ENCODE peak calls at places on chromosomes 16 and 17, in ten cellular contexts. E, K, M, J, X, H, Y, D, I and Q are unnamed samples. For H3K9me3, the result is how much of the 10 kb centered on the place peaks cover.

GRCh38 chr16:9258423-9259051 is 167.1 kb downstream of the HAPSTR1 start:
- DNase-seq in E (no peak), K (peak), M (no peak), J (peak), X (peak), H (peak), Y (peak), D (peak), I (peak), Q (no peak)

GRCh38 chr17:2058521-2059124 is 3.7 kb downstream of the HIC1 start:
- DNase-seq in E (peak), K (peak), M (peak), J (no peak), X (no peak), H (peak), Y (peak), D (peak), I (peak), Q (peak)

GRCh38 chr16:65728172-65728571 is 606.3 kb upstream of the CDH11 start:
- DNase-seq in E (no peak), K (peak), M (no peak), J (peak), X (no peak), H (peak), Y (peak), D (no peak), I (no peak), Q (no peak)

GRCh38 chr16:5551909-5552308 is 454.3 kb upstream of the EEF2KMT start:
- DNase-seq in E (no peak), K (peak), M (no peak), J (no peak), X (no peak), H (peak), Y (no peak), D (no peak), I (no peak), Q (no peak)

GRCh38 chr16:54715011-54715410 is 215.7 kb upstream of the IRX5 start:
- DNase-seq in E (no peak), K (no peak), M (no peak), J (no peak), X (no peak), H (no peak), Y (no peak), D (no peak), I (no peak), Q (no peak)

GRCh38 chr16:58258326-58258725 is 36.5 kb downstream of the PRSS54 start:
- DNase-seq in E (no peak), K (no peak), M (no peak), J (peak), X (no peak), H (no peak), Y (no peak), D (no peak), I (no peak), Q (no peak)

GRCh38 chr17:32971171-32971570 is 20.5 kb upstream of the SPACA3 start:
- DNase-seq in E (no peak), K (peak), M (no peak), J (peak), X (no peak), H (no peak), Y (no peak), D (no peak), I (no peak), Q (no peak)

GRCh38 chr16:81875461-81875860 is 96.4 kb downstream of the PLCG2 start:
- DNase-seq in E (no peak), K (no peak), M (no peak), J (no peak), X (no peak), H (no peak), Y (no peak), D (no peak), I (no peak), Q (no peak)

GRCh38 chr17:72360386-72360940 is 239.6 kb downstream of the SOX9 start:
- DNase-seq in E (no peak), K (no peak), M (no peak), J (no peak), X (no peak), H (no peak), Y (no peak), D (no peak), I (no peak), Q (no peak)

GRCh38 chr17:80101160-80101945 is at the start of gene GAA:
- DNase-seq in E (peak), K (peak), M (peak), J (peak), X (peak), H (peak), Y (peak), D (peak), I (peak), Q (peak)

GRCh38 chr17:75509528-75510258 is 5.6 kb downstream of the CASKIN2 start:
- DNase-seq in E (no peak), K (no peak), M (no peak), J (no peak), X (no peak), H (no peak), Y (peak), D (no peak), I (no peak), Q (no peak)

GRCh38 chr16:53992057-53992378 is 288.1 kb downstream of the FTO start:
- DNase-seq in E (no peak), K (no peak), M (no peak), J (no peak), X (no peak), H (no peak), Y (no peak), D (no peak), I (no peak), Q (no peak)

GRCh38 chr16:50560903-50561863 is 13.0 kb downstream of the NKD1 start:
- DNase-seq in E (no peak), K (no peak), M (no peak), J (no peak), X (no peak), H (peak), Y (no peak), D (no peak), I (no peak), Q (no peak)

GRCh38 chr16:1996175-1996574 is 6.4 kb downstream of the SYNGR3 start:
- DNase-seq in E (no peak), K (no peak), M (no peak), J (no peak), X (no peak), H (no peak), Y (no peak), D (no peak), I (no peak), Q (no peak)

GRCh38 chr17:73341350-73342056 is 29.7 kb upstream of the CDC42EP4 start:
- DNase-seq in E (no peak), K (no peak), M (no peak), J (no peak), X (no peak), H (no peak), Y (no peak), D (peak), I (no peak), Q (no peak)

GRCh38 chr17:28948873-28949184 is 2.5 kb downstream of the PHF12 start:
- DNase-seq in E (no peak), K (peak), M (no peak), J (no peak), X (no peak), H (no peak), Y (no peak), D (no peak), I (no peak), Q (no peak)

GRCh38 chr17:80347948-80348351 is 67.0 kb upstream of the ENDOV start:
- DNase-seq in E (no peak), K (no peak), M (no peak), J (no peak), X (no peak), H (no peak), Y (no peak), D (no peak), I (no peak), Q (no peak)

GRCh38 chr17:69732272-69732671 is 317.8 kb downstream of the MAP2K6 start:
- DNase-seq in E (no peak), K (peak), M (no peak), J (no peak), X (no peak), H (no peak), Y (no peak), D (no peak), I (no peak), Q (no peak)

GRCh38 chr17:69733171-69734014 is 318.9 kb downstream of the MAP2K6 start:
- DNase-seq in E (peak), K (peak), M (no peak), J (peak), X (peak), H (peak), Y (peak), D (no peak), I (no peak), Q (no peak)

GRCh38 chr17:69735285-69735684 is 320.8 kb downstream of the MAP2K6 start:
- DNase-seq in E (no peak), K (no peak), M (no peak), J (no peak), X (no peak), H (no peak), Y (no peak), D (no peak), I (no peak), Q (no peak)

GRCh38 chr17:69729937-69730336 is 315.4 kb downstream of the MAP2K6 start:
- DNase-seq in E (no peak), K (peak), M (no peak), J (peak), X (peak), H (no peak), Y (no peak), D (no peak), I (no peak), Q (no peak)

GRCh38 chr17:69734656-69735055 is 320.2 kb downstream of the MAP2K6 start:
- DNase-seq in E (no peak), K (peak), M (no peak), J (no peak), X (no peak), H (no peak), Y (no peak), D (no peak), I (no peak), Q (no peak)
- H3K9me3 ChIP-seq in E (under half), K (under half), M (under half), J (under half), X (under half), H (under half), Y (under half), D (under half), I (under half), Q (under half)

GRCh38 chr17:51439395-51440229 is 179.3 kb downstream of the UTP18 start:
- DNase-seq in E (no peak), K (no peak), M (no peak), J (peak), X (no peak), H (peak), Y (no peak), D (no peak), I (no peak), Q (no peak)
- H3K9me3 ChIP-seq in E (under half), K (under half), M (under half), J (under half), X (under half), H (under half), Y (under half), D (under half), I (under half), Q (under half)

GRCh38 chr17:82943751-82944150 is 103.9 kb upstream of the ZNF750 start:
- DNase-seq in E (peak), K (no peak), M (no peak), J (no peak), X (no peak), H (no peak), Y (no peak), D (no peak), I (no peak), Q (peak)

GRCh38 chr17:82941021-82942001 is 101.5 kb upstream of the ZNF750 start:
- DNase-seq in E (peak), K (no peak), M (no peak), J (no peak), X (no peak), H (no peak), Y (no peak), D (no peak), I (no peak), Q (peak)

GRCh38 chr17:82940226-82941020 is 100.6 kb upstream of the ZNF750 start:
- DNase-seq in E (peak), K (no peak), M (no peak), J (no peak), X (no peak), H (no peak), Y (no peak), D (no peak), I (no peak), Q (peak)

GRCh38 chr17:82943339-82943738 is 103.5 kb upstream of the ZNF750 start:
- DNase-seq in E (peak), K (no peak), M (no peak), J (no peak), X (no peak), H (no peak), Y (no peak), D (no peak), I (no peak), Q (peak)

DNA sequence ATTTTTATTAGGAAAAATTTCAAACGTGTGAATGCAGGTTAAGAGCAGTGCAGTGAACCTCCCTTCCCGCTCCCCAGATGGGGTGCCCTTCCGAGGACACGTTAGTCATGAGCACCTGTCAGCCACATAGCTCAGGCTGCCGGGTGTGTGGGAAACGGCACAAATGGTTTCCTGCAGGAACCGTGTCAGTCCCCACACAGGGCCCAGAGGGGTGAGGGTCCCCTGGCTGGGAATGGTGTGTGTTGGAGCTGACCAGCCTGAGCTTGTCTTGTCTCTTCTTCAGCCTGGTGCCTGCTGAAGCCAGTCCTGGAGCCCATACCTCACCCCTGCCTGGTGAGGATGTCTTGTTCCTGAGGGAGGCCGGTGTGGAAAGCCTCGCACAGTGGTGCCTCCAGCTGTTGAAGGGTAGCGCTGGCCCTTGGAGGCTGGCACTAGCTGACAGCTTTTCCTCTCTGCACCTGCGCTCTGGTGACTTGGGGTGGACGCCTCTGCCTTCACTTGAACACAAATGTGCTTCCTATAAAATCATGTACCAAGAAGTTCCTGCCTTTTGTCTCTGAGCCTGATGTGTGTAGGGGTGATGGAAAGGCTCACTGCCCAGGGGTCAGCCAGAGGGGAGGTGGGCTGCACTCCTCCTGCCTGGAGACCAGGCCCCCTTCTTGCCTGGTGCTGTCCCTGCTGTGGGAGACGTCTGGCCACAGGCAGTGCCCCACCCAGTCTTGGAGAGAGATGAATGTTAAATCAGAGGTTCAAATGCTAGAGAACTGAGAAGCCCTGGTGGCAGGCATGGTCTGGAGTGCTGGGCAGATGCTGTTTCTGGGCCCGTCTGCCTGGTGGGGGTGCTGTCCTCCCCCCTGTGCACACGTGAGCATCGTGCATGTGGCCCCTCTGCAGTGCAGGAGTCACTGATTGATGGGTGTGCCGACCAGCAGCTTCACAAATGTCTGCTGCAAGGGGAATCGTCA is 102.6 kb upstream of the ZNF750 start:
- DNase-seq in E (peak), K (no peak), M (no peak), J (no peak), X (no peak), H (no peak), Y (no peak), D (no peak), I (no peak), Q (peak)
- H3K9me3 ChIP-seq in E (under half), K (under half), M (under half), J (under half), X (under half), H (under half), Y (under half), D (half or more), I (under half), Q (under half)

GRCh38 chr17:22267019-22267418 is 574.7 kb downstream of the KCNJ18 start:
- DNase-seq in E (peak), K (no peak), M (no peak), J (no peak), X (no peak), H (no peak), Y (no peak), D (no peak), I (no peak), Q (no peak)
- H3K9me3 ChIP-seq in E (under half), K (under half), M (under half), J (half or more), X (under half), H (under half), Y (under half), D (half or more), I (under half), Q (under half)

GRCh38 chr17:5027921-5028320 is 7.3 kb downstream of the SLC52A1 start:
- DNase-seq in E (no peak), K (no peak), M (no peak), J (no peak), X (no peak), H (no peak), Y (no peak), D (no peak), I (no peak), Q (no peak)
- H3K9me3 ChIP-seq in E (under half), K (under half), M (under half), J (under half), X (under half), H (under half), Y (under half), D (under half), I (under half), Q (under half)

DNA sequence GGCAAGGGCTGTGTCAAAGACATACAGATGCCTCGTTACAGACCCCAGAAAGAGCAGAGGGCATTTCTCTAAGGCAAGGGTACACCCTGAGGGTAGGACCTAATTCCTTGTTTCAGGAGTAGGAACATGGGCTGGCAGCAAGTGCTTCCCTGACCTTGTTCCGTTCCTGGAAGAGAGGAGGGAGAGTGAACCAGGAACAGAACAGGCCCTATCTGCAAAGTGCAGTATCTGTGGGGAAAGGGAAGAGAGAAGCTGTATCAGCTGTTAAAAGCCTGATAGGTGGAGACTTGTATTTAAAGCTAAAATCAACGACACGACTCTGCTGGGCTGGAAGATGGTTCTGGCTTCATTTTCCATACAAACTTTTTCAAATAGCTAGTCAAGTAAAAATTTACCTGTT is 26.1 kb upstream of the FASN start:
- DNase-seq in E (no peak), K (no peak), M (no peak), J (no peak), X (no peak), H (no peak), Y (no peak), D (no peak), I (no peak), Q (no peak)
- H3K9me3 ChIP-seq in E (under half), K (under half), M (under half), J (under half), X (under half), H (under half), Y (under half), D (under half), I (under half), Q (under half)